ENCODE peak calls at places on chromosomes 13 and 19, in nine cellular contexts. One of them, this sample, is unnamed. For H3K36me3, the result is how much of the 10 kb centered on the place peaks cover.

GRCh38 chr13:49935171-49936084 is 712 bp downstream of the SPRYD7 start:
- DNase-seq in vagina: no peak
- DNase-seq in IMR-90: peak
- DNase-seq in tibial artery: peak
- DNase-seq in aorta: peak
- DNase-seq in naive thymus-derived CD4-positive, alpha-beta T cell: peak
- DNase-seq in thoracic aorta: no peak
- DNase-seq in CD8-positive, alpha-beta memory T cell: peak
- DNase-seq in H1: peak
- DNase-seq in this sample: peak

GRCh38 chr19:3575260-3575741 is 2.6 kb downstream of the HMG20B start:
- DNase-seq in CD8-positive, alpha-beta memory T cell: no peak
- DNase-seq in thoracic aorta: no peak
- DNase-seq in vagina: no peak
- DNase-seq in naive thymus-derived CD4-positive, alpha-beta T cell: peak
- DNase-seq in aorta: no peak
- DNase-seq in tibial artery: no peak
- DNase-seq in H1: no peak
- DNase-seq in IMR-90: peak
- DNase-seq in this sample: no peak

GRCh38 chr13:57632276-57633140 is 964 bp downstream of the PCDH17 start:
- DNase-seq in thoracic aorta: no peak
- DNase-seq in IMR-90: no peak
- DNase-seq in H1: no peak
- DNase-seq in naive thymus-derived CD4-positive, alpha-beta T cell: no peak
- DNase-seq in CD8-positive, alpha-beta memory T cell: no peak
- DNase-seq in tibial artery: peak
- DNase-seq in vagina: no peak
- DNase-seq in aorta: peak
- DNase-seq in this sample: no peak

GRCh38 chr19:30310806-30311121 is 61.4 kb upstream of the ZNF536 start:
- DNase-seq in IMR-90: no peak
- DNase-seq in CD8-positive, alpha-beta memory T cell: no peak
- DNase-seq in aorta: no peak
- DNase-seq in thoracic aorta: no peak
- DNase-seq in vagina: no peak
- DNase-seq in tibial artery: no peak
- DNase-seq in H1: no peak
- DNase-seq in naive thymus-derived CD4-positive, alpha-beta T cell: no peak
- DNase-seq in this sample: no peak

GRCh38 chr19:46618670-46619231 is 6.1 kb downstream of the PTGIR start:
- DNase-seq in IMR-90: peak
- DNase-seq in aorta: no peak
- DNase-seq in CD8-positive, alpha-beta memory T cell: no peak
- DNase-seq in thoracic aorta: no peak
- DNase-seq in tibial artery: no peak
- DNase-seq in vagina: no peak
- DNase-seq in naive thymus-derived CD4-positive, alpha-beta T cell: peak
- DNase-seq in H1: no peak
- DNase-seq in this sample: no peak

GRCh38 chr13:46831588-46832194 is 34.7 kb upstream of the ESD start:
- DNase-seq in H1: no peak
- DNase-seq in IMR-90: peak
- DNase-seq in tibial artery: no peak
- DNase-seq in vagina: no peak
- DNase-seq in thoracic aorta: no peak
- DNase-seq in naive thymus-derived CD4-positive, alpha-beta T cell: peak
- DNase-seq in aorta: no peak
- DNase-seq in CD8-positive, alpha-beta memory T cell: peak
- DNase-seq in this sample: no peak

GRCh38 chr13:42574435-42575311 is 721 bp downstream of the TNFSF11 start:
- DNase-seq in CD8-positive, alpha-beta memory T cell: no peak
- DNase-seq in IMR-90: no peak
- DNase-seq in naive thymus-derived CD4-positive, alpha-beta T cell: peak
- DNase-seq in vagina: no peak
- DNase-seq in thoracic aorta: no peak
- DNase-seq in tibial artery: no peak
- DNase-seq in H1: no peak
- DNase-seq in aorta: no peak
- DNase-seq in this sample: no peak

GRCh38 chr19:7533281-7533819 is 2.2 kb upstream of the PNPLA6 start:
- DNase-seq in CD8-positive, alpha-beta memory T cell: no peak
- DNase-seq in naive thymus-derived CD4-positive, alpha-beta T cell: no peak
- DNase-seq in tibial artery: peak
- DNase-seq in aorta: peak
- DNase-seq in H1: no peak
- DNase-seq in thoracic aorta: no peak
- DNase-seq in IMR-90: peak
- DNase-seq in vagina: no peak
- DNase-seq in this sample: no peak

GRCh38 chr19:41888926-41889325 is 5.9 kb downstream of the ARHGEF1 start:
- DNase-seq in aorta: no peak
- DNase-seq in naive thymus-derived CD4-positive, alpha-beta T cell: peak
- DNase-seq in IMR-90: no peak
- DNase-seq in vagina: no peak
- DNase-seq in H1: no peak
- DNase-seq in thoracic aorta: no peak
- DNase-seq in tibial artery: no peak
- DNase-seq in CD8-positive, alpha-beta memory T cell: no peak
- DNase-seq in this sample: no peak

GRCh38 chr13:44917589-44918322 is 71.5 kb downstream of the NUFIP1 start:
- DNase-seq in aorta: peak
- DNase-seq in tibial artery: peak
- DNase-seq in naive thymus-derived CD4-positive, alpha-beta T cell: peak
- DNase-seq in thoracic aorta: peak
- DNase-seq in H1: peak
- DNase-seq in IMR-90: peak
- DNase-seq in CD8-positive, alpha-beta memory T cell: peak
- DNase-seq in vagina: no peak
- DNase-seq in this sample: peak

GRCh38 chr13:81383441-81383840 is 1042.5 kb upstream of the SPRY2 start:
- DNase-seq in aorta: no peak
- DNase-seq in thoracic aorta: no peak
- DNase-seq in H1: no peak
- DNase-seq in IMR-90: no peak
- DNase-seq in vagina: no peak
- DNase-seq in tibial artery: no peak
- DNase-seq in CD8-positive, alpha-beta memory T cell: no peak
- DNase-seq in naive thymus-derived CD4-positive, alpha-beta T cell: no peak
- DNase-seq in this sample: no peak

GRCh38 chr13:58480011-58480410 is 848.5 kb downstream of the PCDH17 start:
- DNase-seq in CD8-positive, alpha-beta memory T cell: no peak
- DNase-seq in H1: no peak
- DNase-seq in vagina: no peak
- DNase-seq in aorta: no peak
- DNase-seq in tibial artery: no peak
- DNase-seq in naive thymus-derived CD4-positive, alpha-beta T cell: no peak
- DNase-seq in IMR-90: no peak
- DNase-seq in thoracic aorta: no peak
- DNase-seq in this sample: no peak

GRCh38 chr13:31409678-31410356 is 210.0 kb downstream of the B3GLCT start:
- DNase-seq in thoracic aorta: no peak
- DNase-seq in naive thymus-derived CD4-positive, alpha-beta T cell: no peak
- DNase-seq in aorta: no peak
- DNase-seq in H1: no peak
- DNase-seq in vagina: no peak
- DNase-seq in CD8-positive, alpha-beta memory T cell: no peak
- DNase-seq in tibial artery: no peak
- DNase-seq in IMR-90: no peak
- DNase-seq in this sample: no peak

GRCh38 chr19:19672816-19673215 is 4.2 kb downstream of the ZNF101 start:
- DNase-seq in vagina: no peak
- DNase-seq in thoracic aorta: no peak
- DNase-seq in H1: no peak
- DNase-seq in tibial artery: no peak
- DNase-seq in aorta: no peak
- DNase-seq in CD8-positive, alpha-beta memory T cell: no peak
- DNase-seq in IMR-90: no peak
- DNase-seq in naive thymus-derived CD4-positive, alpha-beta T cell: no peak
- DNase-seq in this sample: no peak

GRCh38 chr19:16573925-16574324 is 1.7 kb upstream of the SLC35E1 start:
- DNase-seq in tibial artery: no peak
- DNase-seq in vagina: no peak
- DNase-seq in CD8-positive, alpha-beta memory T cell: no peak
- DNase-seq in naive thymus-derived CD4-positive, alpha-beta T cell: no peak
- DNase-seq in H1: no peak
- DNase-seq in aorta: no peak
- DNase-seq in IMR-90: no peak
- DNase-seq in thoracic aorta: no peak
- DNase-seq in this sample: no peak

GRCh38 chr19:39842693-39843435 is 3.3 kb downstream of the FBL start:
- DNase-seq in H1: no peak
- DNase-seq in naive thymus-derived CD4-positive, alpha-beta T cell: no peak
- DNase-seq in IMR-90: no peak
- DNase-seq in aorta: no peak
- DNase-seq in tibial artery: no peak
- DNase-seq in thoracic aorta: no peak
- DNase-seq in CD8-positive, alpha-beta memory T cell: no peak
- DNase-seq in vagina: no peak
- DNase-seq in this sample: no peak
- H3K36me3 ChIP-seq in H1: under half
- H3K36me3 ChIP-seq in naive thymus-derived CD4-positive, alpha-beta T cell: under half
- H3K36me3 ChIP-seq in IMR-90: under half
- H3K36me3 ChIP-seq in aorta: under half
- H3K36me3 ChIP-seq in tibial artery: under half
- H3K36me3 ChIP-seq in thoracic aorta: under half
- H3K36me3 ChIP-seq in CD8-positive, alpha-beta memory T cell: under half
- H3K36me3 ChIP-seq in vagina: under half
- H3K36me3 ChIP-seq in this sample: under half

DNA sequence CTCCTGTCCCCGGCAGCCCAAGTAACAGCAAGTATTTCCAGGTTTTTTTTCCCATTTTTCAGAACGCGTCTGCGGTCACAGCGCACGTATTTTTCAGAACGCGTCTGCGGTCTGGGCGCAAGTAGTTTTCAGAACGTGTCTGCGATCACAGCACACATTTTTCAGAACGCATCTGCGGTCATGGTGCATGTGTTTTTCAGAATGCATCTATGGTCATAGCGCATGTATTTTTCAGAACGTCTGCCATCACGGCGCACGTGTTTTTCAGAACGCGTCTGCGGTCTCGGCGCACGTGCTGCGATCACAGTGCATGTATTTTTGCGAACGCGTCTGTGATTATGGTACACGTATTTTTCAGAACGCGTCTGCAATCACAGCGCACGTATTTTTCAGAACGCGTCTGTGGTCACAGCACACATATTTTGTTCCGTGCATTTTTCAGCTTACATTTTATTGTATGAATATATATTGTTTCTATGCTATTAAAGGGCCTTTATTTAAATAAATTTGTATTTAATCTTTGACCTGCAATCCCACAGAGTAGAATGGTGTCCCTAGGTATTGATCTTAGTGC is 19.7 kb downstream of the ATP4B start:
- DNase-seq in IMR-90: no peak
- DNase-seq in CD8-positive, alpha-beta memory T cell: no peak
- DNase-seq in vagina: no peak
- DNase-seq in thoracic aorta: no peak
- DNase-seq in H1: no peak
- DNase-seq in aorta: peak
- DNase-seq in tibial artery: no peak
- DNase-seq in naive thymus-derived CD4-positive, alpha-beta T cell: no peak
- DNase-seq in this sample: no peak
- H3K36me3 ChIP-seq in IMR-90: half or more
- H3K36me3 ChIP-seq in CD8-positive, alpha-beta memory T cell: under half
- H3K36me3 ChIP-seq in vagina: under half
- H3K36me3 ChIP-seq in thoracic aorta: under half
- H3K36me3 ChIP-seq in H1: under half
- H3K36me3 ChIP-seq in aorta: under half
- H3K36me3 ChIP-seq in tibial artery: under half
- H3K36me3 ChIP-seq in naive thymus-derived CD4-positive, alpha-beta T cell: under half
- H3K36me3 ChIP-seq in this sample: under half

DNA sequence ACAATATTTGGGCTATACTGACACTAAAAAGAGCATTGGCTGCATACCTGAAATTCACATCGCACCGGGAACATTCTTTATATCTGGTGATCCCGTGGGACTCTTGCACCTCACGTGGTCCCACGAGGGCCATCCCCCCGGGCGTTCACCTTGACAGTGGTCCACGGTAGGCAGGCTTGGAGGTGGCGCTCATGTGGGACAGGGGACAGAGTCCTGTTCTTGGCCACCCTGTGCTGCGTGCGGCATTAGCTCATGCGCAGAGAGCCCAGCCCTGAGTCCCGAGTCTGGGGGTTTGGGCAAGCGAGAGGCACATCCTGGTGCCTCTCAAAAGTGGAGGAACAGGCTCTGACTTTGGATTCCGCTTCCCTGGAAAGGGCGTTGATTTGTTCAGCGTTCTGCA is 7.5 kb downstream of the GAMT start:
- DNase-seq in CD8-positive, alpha-beta memory T cell: no peak
- DNase-seq in tibial artery: no peak
- DNase-seq in thoracic aorta: no peak
- DNase-seq in vagina: no peak
- DNase-seq in aorta: no peak
- DNase-seq in IMR-90: no peak
- DNase-seq in H1: no peak
- DNase-seq in naive thymus-derived CD4-positive, alpha-beta T cell: no peak
- DNase-seq in this sample: no peak
- H3K36me3 ChIP-seq in CD8-positive, alpha-beta memory T cell: under half
- H3K36me3 ChIP-seq in tibial artery: under half
- H3K36me3 ChIP-seq in thoracic aorta: under half
- H3K36me3 ChIP-seq in vagina: under half
- H3K36me3 ChIP-seq in aorta: under half
- H3K36me3 ChIP-seq in IMR-90: under half
- H3K36me3 ChIP-seq in H1: under half
- H3K36me3 ChIP-seq in naive thymus-derived CD4-positive, alpha-beta T cell: under half
- H3K36me3 ChIP-seq in this sample: under half

GRCh38 chr19:10141973-10142372 is 22.3 kb upstream of the EIF3G start:
- DNase-seq in naive thymus-derived CD4-positive, alpha-beta T cell: no peak
- DNase-seq in aorta: no peak
- DNase-seq in thoracic aorta: no peak
- DNase-seq in CD8-positive, alpha-beta memory T cell: no peak
- DNase-seq in H1: no peak
- DNase-seq in vagina: no peak
- DNase-seq in IMR-90: no peak
- DNase-seq in tibial artery: no peak
- DNase-seq in this sample: no peak

GRCh38 chr19:10146142-10146541 is 26.4 kb upstream of the EIF3G start:
- DNase-seq in thoracic aorta: no peak
- DNase-seq in aorta: no peak
- DNase-seq in H1: no peak
- DNase-seq in CD8-positive, alpha-beta memory T cell: no peak
- DNase-seq in naive thymus-derived CD4-positive, alpha-beta T cell: no peak
- DNase-seq in vagina: no peak
- DNase-seq in tibial artery: no peak
- DNase-seq in IMR-90: no peak
- DNase-seq in this sample: no peak

GRCh38 chr19:10143700-10144099 is 24.0 kb upstream of the EIF3G start:
- DNase-seq in tibial artery: no peak
- DNase-seq in naive thymus-derived CD4-positive, alpha-beta T cell: peak
- DNase-seq in CD8-positive, alpha-beta memory T cell: no peak
- DNase-seq in H1: no peak
- DNase-seq in aorta: no peak
- DNase-seq in IMR-90: no peak
- DNase-seq in vagina: no peak
- DNase-seq in thoracic aorta: no peak
- DNase-seq in this sample: no peak

GRCh38 chr19:10142701-10143375 is 23.1 kb upstream of the EIF3G start:
- DNase-seq in vagina: no peak
- DNase-seq in thoracic aorta: no peak
- DNase-seq in tibial artery: no peak
- DNase-seq in aorta: no peak
- DNase-seq in H1: no peak
- DNase-seq in naive thymus-derived CD4-positive, alpha-beta T cell: peak
- DNase-seq in IMR-90: no peak
- DNase-seq in CD8-positive, alpha-beta memory T cell: peak
- DNase-seq in this sample: no peak

GRCh38 chr19:10145031-10145430 is 25.3 kb upstream of the EIF3G start:
- DNase-seq in naive thymus-derived CD4-positive, alpha-beta T cell: no peak
- DNase-seq in thoracic aorta: no peak
- DNase-seq in vagina: no peak
- DNase-seq in CD8-positive, alpha-beta memory T cell: no peak
- DNase-seq in aorta: no peak
- DNase-seq in H1: no peak
- DNase-seq in IMR-90: no peak
- DNase-seq in tibial artery: no peak
- DNase-seq in this sample: no peak
- H3K36me3 ChIP-seq in naive thymus-derived CD4-positive, alpha-beta T cell: under half
- H3K36me3 ChIP-seq in thoracic aorta: half or more
- H3K36me3 ChIP-seq in vagina: under half
- H3K36me3 ChIP-seq in CD8-positive, alpha-beta memory T cell: half or more
- H3K36me3 ChIP-seq in aorta: under half
- H3K36me3 ChIP-seq in H1: half or more
- H3K36me3 ChIP-seq in IMR-90: half or more
- H3K36me3 ChIP-seq in tibial artery: half or more
- H3K36me3 ChIP-seq in this sample: under half

This sample was measured in keratinocyte.